ENCODE peak calls at places on chromosomes 6 and 20, in seven cellular contexts. T is neural crest cell, E is stomach, K is choroid plexus epithelial cell, F is transverse colon, Y is B cell, M is WERI-Rb-1. R is an unnamed sample.
A peak's percentile ranks its signal among the peaks of the same experiment; 100 is the strongest.

GRCh38 chr6:106069478-106069877 is 16.7 kb upstream of the PRDM1 start:
- DNase-seq in T (no peak), E (peak; percentile 48), K (peak; percentile 96), F (no peak), Y (no peak), M (peak; percentile 70), R (no peak)

GRCh38 chr20:3559231-3559630 is 88.4 kb downstream of the ATRN start:
- DNase-seq in T (no peak), E (no peak), K (no peak), F (no peak), Y (no peak), M (no peak), R (no peak)

GRCh38 chr6:15320683-15321082 is 74.8 kb downstream of the JARID2 start:
- DNase-seq in T (no peak), E (no peak), K (peak; percentile 51), F (no peak), Y (no peak), M (no peak), R (no peak)

GRCh38 chr20:24917797-24918578 is 31.1 kb upstream of the CST7 start:
- DNase-seq in T (peak; percentile 72), E (peak; percentile 78), K (peak; percentile 82), F (peak; percentile 68), Y (peak; percentile 48), M (peak; percentile 78), R (peak; percentile 85)

GRCh38 chr20:25165128-25165527 is 30.4 kb upstream of the ENTPD6 start:
- DNase-seq in T (no peak), E (no peak), K (no peak), F (no peak), Y (no peak), M (no peak), R (no peak)

GRCh38 chr6:137155830-137156229 is 17.6 kb downstream of the IL22RA2 start:
- DNase-seq in T (no peak), E (no peak), K (peak; percentile 88), F (no peak), Y (peak; percentile 43), M (no peak), R (no peak)

GRCh38 chr6:147689398-147689797 is 180.9 kb downstream of the SAMD5 start:
- DNase-seq in T (no peak), E (no peak), K (no peak), F (no peak), Y (no peak), M (no peak), R (no peak)

GRCh38 chr20:46087161-46087560 is 2.6 kb downstream of the NCOA5 start:
- DNase-seq in T (no peak), E (no peak), K (peak; percentile 53), F (no peak), Y (no peak), M (no peak), R (no peak)

GRCh38 chr20:42836339-42836738 is 353.4 kb downstream of the PTPRT start:
- DNase-seq in T (no peak), E (peak; percentile 42), K (no peak), F (no peak), Y (no peak), M (no peak), R (no peak)

GRCh38 chr20:14009206-14009605 is 13.9 kb downstream of the MACROD2 start:
- DNase-seq in T (no peak), E (no peak), K (no peak), F (no peak), Y (no peak), M (no peak), R (no peak)

GRCh38 chr20:30919514-30920188 is 337.8 kb upstream of the DEFB115 start:
- DNase-seq in T (no peak), E (no peak), K (no peak), F (no peak), Y (no peak), M (no peak), R (no peak)

GRCh38 chr6:167893416-167893815 is 66.7 kb downstream of the AFDN start:
- DNase-seq in T (no peak), E (no peak), K (peak; percentile 64), F (no peak), Y (no peak), M (no peak), R (no peak)

GRCh38 chr6:80638222-80639055 is 532.0 kb downstream of the BCKDHB start:
- DNase-seq in T (peak; percentile 3), E (peak; percentile 53), K (peak; percentile 97), F (peak; percentile 8), Y (no peak), M (no peak), R (peak; percentile 52)

GRCh38 chr6:40947876-40948514 is 91.0 kb downstream of the UNC5CL start:
- DNase-seq in T (no peak), E (no peak), K (peak; percentile 78), F (no peak), Y (no peak), M (no peak), R (no peak)

GRCh38 chr6:71579902-71580301 is 291.3 kb downstream of the OGFRL1 start:
- DNase-seq in T (no peak), E (no peak), K (no peak), F (no peak), Y (no peak), M (no peak), R (no peak)

GRCh38 chr6:26158581-26159416 is 71.6 kb downstream of the HFE start:
- DNase-seq in T (no peak), E (peak; percentile 73), K (peak; percentile 54), F (peak; percentile 87), Y (peak; percentile 75), M (peak; percentile 65), R (peak; percentile 37)

GRCh38 chr6:169112483-169113320 is 140.9 kb downstream of the THBS2 start:
- DNase-seq in T (no peak), E (no peak), K (no peak), F (no peak), Y (no peak), M (no peak), R (no peak)

GRCh38 chr6:84453499-84453898 is 226.1 kb upstream of the CEP162 start:
- DNase-seq in T (no peak), E (no peak), K (no peak), F (no peak), Y (no peak), M (no peak), R (no peak)

GRCh38 chr6:16333580-16333979 is 95.2 kb downstream of the GMPR start:
- DNase-seq in T (no peak), E (no peak), K (peak; percentile 50), F (no peak), Y (no peak), M (no peak), R (no peak)

GRCh38 chr6:83815631-83816030 is 37.5 kb upstream of the RIPPLY2 start:
- DNase-seq in T (no peak), E (no peak), K (peak; percentile 32), F (no peak), Y (no peak), M (no peak), R (no peak)

GRCh38 chr20:56393133-56393472 is 658 bp downstream of the CSTF1 start:
- DNase-seq in T (no peak), E (no peak), K (peak; percentile 24), F (no peak), Y (peak; percentile 14), M (no peak), R (no peak)

GRCh38 chr20:23058240-23058639 is 8.8 kb upstream of the THBD start:
- DNase-seq in T (no peak), E (no peak), K (peak; percentile 36), F (no peak), Y (no peak), M (no peak), R (no peak)
- TF ChIP-seq CTCF in T (no peak), E (no peak), K (peak; percentile 68), F (no peak), Y (no peak), M (no peak), R (no peak)

GRCh38 chr6:145360865-145361264 is 374.5 kb downstream of the EPM2A start:
- DNase-seq in T (no peak), E (no peak), K (no peak), F (no peak), Y (no peak), M (no peak), R (no peak)
- TF ChIP-seq CTCF in T (no peak), E (no peak), K (no peak), F (no peak), Y (no peak), M (no peak), R (no peak)

DNA sequence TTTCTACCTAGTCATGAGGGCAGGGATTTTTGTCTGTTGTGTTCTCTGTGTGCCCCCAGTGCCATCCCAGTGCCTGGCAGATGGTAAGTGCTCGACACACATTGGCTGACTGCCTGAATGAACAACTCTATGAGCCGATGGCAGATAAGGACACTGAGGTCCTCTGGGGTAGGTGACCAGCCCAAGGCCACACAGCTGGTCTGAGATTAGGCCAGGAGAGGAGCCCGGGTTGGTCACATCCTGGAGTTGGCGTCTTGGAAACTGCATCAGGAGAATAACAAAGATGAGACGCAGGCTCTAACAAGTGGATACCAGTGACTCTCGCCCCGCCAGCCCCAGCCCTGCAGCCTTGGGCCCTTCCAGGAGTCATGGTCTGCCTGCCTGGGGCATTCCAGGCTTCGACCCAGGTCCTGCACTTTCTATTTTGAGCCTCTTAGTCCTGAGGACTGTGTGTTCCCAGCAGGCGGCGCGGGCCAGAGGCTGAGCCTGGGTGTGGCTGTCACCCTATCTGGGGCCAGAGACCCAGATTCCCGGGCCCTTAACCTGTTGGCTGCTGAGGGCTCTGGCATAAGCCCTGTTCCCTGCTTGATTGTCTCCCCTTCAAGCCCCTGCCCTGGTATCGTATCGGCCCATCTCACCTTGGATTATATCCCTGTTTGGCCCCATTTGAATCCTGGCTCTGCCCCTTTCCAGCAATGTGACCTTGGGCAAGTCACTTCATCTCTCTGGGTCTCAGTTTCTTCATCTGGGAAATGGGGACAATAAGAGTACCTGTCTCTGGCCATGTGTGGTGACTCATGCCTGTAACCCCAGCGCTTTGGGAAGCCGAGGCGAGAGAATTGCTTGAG is 88.3 kb downstream of the CEBPB start:
- DNase-seq in T (no peak), E (peak; percentile 89), K (peak; percentile 28), F (peak; percentile 82), Y (no peak), M (peak; percentile 85), R (no peak)
- TF ChIP-seq CTCF in T (no peak), E (no peak), K (peak; percentile 33), F (peak; percentile 19), Y (no peak), M (peak; percentile 64), R (no peak)

GRCh38 chr6:48983377-48983776 is 479.7 kb downstream of the MMUT start:
- DNase-seq in T (no peak), E (no peak), K (no peak), F (no peak), Y (no peak), M (no peak), R (no peak)
- TF ChIP-seq CTCF in T (no peak), E (no peak), K (no peak), F (no peak), Y (no peak), M (no peak), R (no peak)

DNA sequence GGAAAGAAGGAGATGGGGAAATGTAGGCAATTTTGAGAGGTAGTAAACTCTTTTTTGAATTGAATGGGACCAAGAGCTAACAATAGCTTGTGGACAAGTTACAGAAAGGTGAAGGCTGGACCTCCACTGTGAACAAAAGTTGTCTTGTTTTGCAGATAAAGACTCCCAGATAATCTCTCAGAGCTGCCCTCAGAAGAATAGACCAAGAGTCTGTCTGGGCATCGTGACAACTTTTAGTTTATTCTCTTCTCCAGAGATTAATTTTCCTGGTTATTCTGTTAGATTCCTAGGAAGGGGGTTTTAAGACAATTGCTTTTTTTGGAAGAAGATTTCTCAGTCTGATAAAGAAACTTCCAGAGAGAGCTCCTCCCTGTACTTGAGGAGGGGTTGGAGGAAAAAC is 161.9 kb downstream of the COL19A1 start:
- DNase-seq in T (no peak), E (no peak), K (no peak), F (no peak), Y (no peak), M (no peak), R (no peak)
- TF ChIP-seq CTCF in T (no peak), E (no peak), K (no peak), F (no peak), Y (no peak), M (no peak), R (no peak)

GRCh38 chr6:35146453-35146852 is 5.3 kb upstream of the TCP11 start:
- DNase-seq in T (peak; percentile 42), E (peak; percentile 73), K (peak; percentile 67), F (peak; percentile 61), Y (no peak), M (peak; percentile 86), R (no peak)
- TF ChIP-seq CTCF in T (peak; percentile 66), E (no peak), K (peak; percentile 79), F (peak; percentile 45), Y (no peak), M (peak; percentile 92), R (no peak)